ENCODE peak calls at places on chromosomes 3 and 15, in nine cellular contexts. E is GM20000, W is brain microvascular endothelial cell, C is RWPE1, S is AG09319, Z is AG04450, X is astrocyte of the spinal cord, D is SK-N-SH, R is DND-41. U is an unnamed sample.
A peak's percentile ranks its signal among the peaks of the same experiment; 100 is the strongest.

GRCh38 chr3:143472731-143473523 is 353.4 kb downstream of the CHST2 start:
- DNase-seq in E (no peak), W (no peak), C (no peak), S (no peak), Z (no peak), X (no peak), D (no peak), R (no peak), U (no peak)

GRCh38 chr3:134092231-134092701 is 62.5 kb upstream of the SLCO2A1 start:
- DNase-seq in E (no peak), W (no peak), C (no peak), S (no peak), Z (peak; percentile 33), X (no peak), D (no peak), R (no peak), U (no peak)

GRCh38 chr3:30354513-30354912 is 251.9 kb upstream of the TGFBR2 start:
- DNase-seq in E (no peak), W (no peak), C (no peak), S (no peak), Z (no peak), X (no peak), D (no peak), R (peak; percentile 26), U (no peak)

GRCh38 chr3:142279965-142280590 is 54.7 kb upstream of the GK5 start:
- DNase-seq in E (peak; percentile 80), W (peak; percentile 69), C (peak; percentile 69), S (peak; percentile 54), Z (no peak), X (peak; percentile 74), D (peak; percentile 73), R (peak; percentile 61), U (peak; percentile 57)

GRCh38 chr15:57146394-57147140 is 228.1 kb downstream of the TCF12 start:
- DNase-seq in E (peak; percentile 13), W (peak; percentile 39), C (peak; percentile 20), S (peak; percentile 40), Z (no peak), X (peak; percentile 73), D (peak; percentile 21), R (no peak), U (peak; percentile 16)

GRCh38 chr3:71728632-71729342 is 3.6 kb upstream of the EIF4E3 start:
- DNase-seq in E (no peak), W (no peak), C (no peak), S (no peak), Z (no peak), X (no peak), D (peak; percentile 58), R (peak; percentile 18), U (peak; percentile 54)

GRCh38 chr15:70659662-70660061 is 103.7 kb downstream of the UACA start:
- DNase-seq in E (no peak), W (no peak), C (no peak), S (no peak), Z (no peak), X (no peak), D (no peak), R (no peak), U (no peak)

GRCh38 chr3:85502148-85502875 is 543.5 kb downstream of the CADM2 start:
- DNase-seq in E (no peak), W (no peak), C (no peak), S (no peak), Z (no peak), X (no peak), D (no peak), R (no peak), U (no peak)

GRCh38 chr3:157590273-157590672 is 87.1 kb upstream of the VEPH1 start:
- DNase-seq in E (no peak), W (no peak), C (no peak), S (peak; percentile 55), Z (no peak), X (no peak), D (no peak), R (no peak), U (no peak)

GRCh38 chr3:38823722-38824121 is 7.7 kb upstream of the SCN10A start:
- DNase-seq in E (no peak), W (no peak), C (no peak), S (no peak), Z (no peak), X (no peak), D (peak; percentile 45), R (no peak), U (no peak)

GRCh38 chr15:79004336-79004735 is 59.5 kb upstream of the CTSH start:
- DNase-seq in E (peak; percentile 76), W (peak; percentile 65), C (peak; percentile 75), S (peak; percentile 12), Z (peak; percentile 56), X (peak; percentile 30), D (no peak), R (peak; percentile 65), U (peak; percentile 42)

GRCh38 chr3:56986347-56986746 is 74.1 kb upstream of the SPATA12 start:
- DNase-seq in E (no peak), W (no peak), C (no peak), S (no peak), Z (no peak), X (no peak), D (no peak), R (no peak), U (no peak)

GRCh38 chr3:56983427-56983826 is 77.0 kb upstream of the SPATA12 start:
- DNase-seq in E (no peak), W (no peak), C (no peak), S (no peak), Z (no peak), X (no peak), D (no peak), R (no peak), U (no peak)

GRCh38 chr3:56987238-56987932 is 73.1 kb upstream of the SPATA12 start:
- DNase-seq in E (no peak), W (no peak), C (no peak), S (no peak), Z (no peak), X (no peak), D (no peak), R (no peak), U (peak; percentile 53)

GRCh38 chr3:56988458-56988857 is 72.0 kb upstream of the SPATA12 start:
- DNase-seq in E (no peak), W (no peak), C (no peak), S (no peak), Z (no peak), X (no peak), D (no peak), R (no peak), U (no peak)

DNA sequence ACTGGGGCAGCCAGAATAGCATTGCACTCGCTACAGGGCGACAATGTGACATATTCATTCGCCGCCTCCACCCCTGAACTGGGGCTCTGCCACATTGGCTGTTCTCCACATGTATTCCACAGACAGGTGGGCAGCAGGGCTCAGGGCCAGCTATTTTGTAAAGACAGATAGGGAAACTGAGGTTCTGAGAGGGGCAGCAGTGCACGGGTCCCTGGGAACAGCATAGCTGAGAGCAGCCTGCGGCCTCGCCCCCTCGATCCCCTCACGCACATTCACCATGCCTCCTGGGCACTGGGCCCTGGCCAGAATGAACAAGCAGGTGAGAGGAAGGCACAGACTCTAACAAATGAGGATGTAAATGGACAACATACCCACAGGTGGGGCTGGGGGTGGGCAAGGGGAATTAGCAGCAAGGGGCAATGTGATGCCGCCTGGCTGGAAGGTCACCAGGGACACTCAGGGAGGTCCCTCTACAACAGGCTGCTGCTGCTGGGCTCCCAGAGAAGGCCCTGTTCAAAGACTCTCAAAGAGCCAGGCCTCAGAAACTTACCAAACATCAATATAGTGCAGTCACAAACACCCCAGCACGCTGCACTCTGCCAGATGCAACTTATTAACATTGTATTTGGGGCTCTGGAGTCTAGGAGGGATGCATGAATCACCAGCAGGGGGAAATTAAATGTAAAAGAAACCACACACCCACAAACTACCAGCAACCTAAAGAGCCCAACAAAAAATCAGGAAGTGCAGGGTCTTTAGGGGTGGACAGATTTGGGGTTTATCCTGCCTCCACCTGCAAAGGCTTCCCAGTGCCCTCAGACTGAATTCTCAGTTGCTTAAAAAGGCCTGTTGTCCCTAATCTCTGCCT is 74.8 kb upstream of the SPATA12 start:
- DNase-seq in E (no peak), W (no peak), C (no peak), S (no peak), Z (no peak), X (peak; percentile 50), D (peak; percentile 62), R (peak; percentile 49), U (peak; percentile 53)
- TF ChIP-seq CTCF in E (no peak), W (peak; percentile 31), C (no peak), S (peak; percentile 14), Z (peak; percentile 19), X (peak; percentile 17), D (peak; percentile 30), R (peak; percentile 49), U (peak; percentile 21)

GRCh38 chr3:35446896-35447295 is 192.4 kb upstream of the ARPP21 start:
- DNase-seq in E (no peak), W (no peak), C (no peak), S (no peak), Z (no peak), X (no peak), D (no peak), R (no peak), U (no peak)
- TF ChIP-seq CTCF in E (no peak), W (no peak), C (no peak), S (no peak), Z (no peak), X (no peak), D (no peak), R (no peak), U (no peak)

DNA sequence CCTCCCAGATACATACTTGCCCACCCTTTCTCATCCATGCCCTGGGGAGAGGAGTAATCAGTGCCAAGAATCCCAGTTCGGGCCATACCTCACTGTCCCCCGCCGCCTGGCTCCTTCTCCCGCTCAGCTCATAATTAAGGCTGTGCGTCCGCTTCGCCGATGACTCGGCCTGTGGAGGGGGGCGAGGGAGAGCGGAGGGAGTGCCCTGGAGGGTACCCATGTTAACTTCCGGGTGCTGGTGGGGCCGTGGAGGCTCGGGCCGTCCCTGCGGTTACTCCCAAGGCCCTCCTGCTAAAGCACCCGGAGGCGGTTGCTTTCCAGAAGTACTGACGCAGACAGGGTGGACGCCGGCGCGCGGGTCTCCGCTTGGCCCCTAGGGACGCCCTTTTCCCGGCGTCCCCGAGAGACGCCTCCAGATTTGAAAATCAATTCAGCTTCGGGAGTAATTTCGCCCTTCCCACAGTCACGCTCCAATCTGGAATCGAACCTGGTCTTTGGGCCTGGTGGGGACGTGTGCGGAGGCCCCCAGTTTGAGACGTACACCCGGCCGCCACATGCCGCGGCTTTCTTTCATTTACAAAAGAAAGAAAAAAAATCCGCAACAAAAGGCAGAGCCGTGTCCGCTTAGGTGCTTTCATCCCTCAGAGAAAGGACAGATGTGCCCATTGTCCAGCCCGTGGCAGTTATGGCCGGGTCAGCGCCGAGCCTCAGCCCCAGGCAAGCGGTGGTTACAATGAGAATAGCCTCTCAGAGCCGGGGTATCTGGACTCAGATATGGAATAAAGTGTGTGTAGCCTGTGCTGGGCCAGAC is 1.0 kb upstream of the ONECUT1 start:
- DNase-seq in E (no peak), W (no peak), C (no peak), S (no peak), Z (no peak), X (no peak), D (peak; percentile 57), R (no peak), U (no peak)
- TF ChIP-seq CTCF in E (no peak), W (peak; percentile 46), C (no peak), S (no peak), Z (peak; percentile 23), X (peak; percentile 22), D (peak; percentile 34), R (no peak), U (no peak)

GRCh38 chr3:64179249-64179648 is 46.0 kb downstream of the PRICKLE2 start:
- DNase-seq in E (no peak), W (no peak), C (no peak), S (no peak), Z (no peak), X (no peak), D (no peak), R (no peak), U (no peak)
- TF ChIP-seq CTCF in E (no peak), W (no peak), C (no peak), S (no peak), Z (peak; percentile 8), X (no peak), D (no peak), R (no peak), U (no peak)